ENCODE peak calls at places on chromosomes 4 and X, in ten cellular contexts. Q is head of caudate nucleus; U is OCI-M1; N is fibroblast of pulmonary artery; S is MCF 10A; I is colonic mucosa; P is endothelial cell of umbilical vein; W is NCI-H510A treated with DMSO at 0.1 percent for 48 hours; C is activated effector memory CD4-positive, alpha-beta T cell treated with anti-CD3 and anti-CD28 coated beads, Interleukin-2, amount 50 U/mL, for 16 hours; J is activated gamma-delta T cell. H is an unnamed sample.

GRCh38 chrX:139936259-139936658 is 3.4 kb upstream of the ATP11C start:
- DNase-seq in Q (no peak), U (peak; percentile 28), N (no peak), S (no peak), I (no peak), P (no peak), W (no peak), C (no peak), J (no peak), H (no peak)

GRCh38 chrX:3522016-3522690 is 175.7 kb upstream of the MXRA5 start:
- DNase-seq in Q (no peak), U (peak; percentile 1), N (peak; percentile 27), S (no peak), I (no peak), P (no peak), W (no peak), C (no peak), J (no peak), H (no peak)

GRCh38 chr4:46425775-46426400 is 36.0 kb upstream of the GABRA2 start:
- DNase-seq in Q (no peak), U (no peak), N (peak; percentile 92), S (peak; percentile 85), I (no peak), P (no peak), W (no peak), C (no peak), J (no peak), H (no peak)

GRCh38 chr4:142416121-142416520 is 430.0 kb downstream of the INPP4B start:
- DNase-seq in Q (no peak), U (no peak), N (peak; percentile 64), S (no peak), I (no peak), P (peak; percentile 13), W (no peak), C (no peak), J (no peak), H (no peak)

GRCh38 chrX:155959018-155959587 is 38.4 kb upstream of the IL9R start:
- DNase-seq in Q (no peak), U (no peak), N (no peak), S (no peak), I (no peak), P (no peak), W (no peak), C (no peak), J (no peak), H (no peak)

GRCh38 chr4:5050520-5050955 is 742 bp upstream of the STK32B start:
- DNase-seq in Q (peak; percentile 83), U (peak; percentile 54), N (peak; percentile 78), S (peak; percentile 68), I (peak; percentile 56), P (peak; percentile 69), W (peak; percentile 63), C (no peak), J (no peak), H (no peak)

GRCh38 chrX:132622130-132622529 is 133.3 kb upstream of the MBNL3 start:
- DNase-seq in Q (peak; percentile 10), U (peak; percentile 31), N (peak; percentile 21), S (peak; percentile 27), I (no peak), P (peak; percentile 37), W (no peak), C (peak; percentile 67), J (no peak), H (no peak)

GRCh38 chr4:47668256-47668655 is 169.6 kb downstream of the CORIN start:
- DNase-seq in Q (no peak), U (no peak), N (no peak), S (no peak), I (no peak), P (no peak), W (no peak), C (no peak), J (no peak), H (no peak)

GRCh38 chrX:124634363-124634762 is 288.0 kb downstream of the SH2D1A start:
- DNase-seq in Q (no peak), U (no peak), N (no peak), S (no peak), I (no peak), P (no peak), W (no peak), C (no peak), J (no peak), H (no peak)

GRCh38 chrX:23548164-23548563 is 119.1 kb upstream of the PRDX4 start:
- DNase-seq in Q (no peak), U (no peak), N (peak; percentile 2), S (peak; percentile 52), I (no peak), P (no peak), W (no peak), C (no peak), J (no peak), H (no peak)

GRCh38 chrX:44456685-44457084 is 86.0 kb downstream of the FUNDC1 start:
- DNase-seq in Q (no peak), U (no peak), N (no peak), S (peak; percentile 11), I (no peak), P (no peak), W (no peak), C (no peak), J (no peak), H (no peak)

GRCh38 chr4:74157116-74157742 is 689 bp upstream of the MTHFD2L start:
- DNase-seq in Q (no peak), U (peak; percentile 74), N (peak; percentile 67), S (peak; percentile 24), I (no peak), P (peak; percentile 85), W (no peak), C (no peak), J (no peak), H (no peak)

GRCh38 chrX:56233682-56234081 is 1.5 kb downstream of the KLF8 start:
- DNase-seq in Q (peak; percentile 35), U (peak; percentile 4), N (peak; percentile 0), S (peak; percentile 86), I (peak; percentile 56), P (no peak), W (no peak), C (peak; percentile 66), J (no peak), H (no peak)

GRCh38 chr4:167052631-167053085 is 181.6 kb downstream of the SPOCK3 start:
- DNase-seq in Q (no peak), U (no peak), N (no peak), S (no peak), I (no peak), P (no peak), W (no peak), C (no peak), J (no peak), H (no peak)

GRCh38 chr4:184347251-184348239 is 126.8 kb downstream of the IRF2 start:
- DNase-seq in Q (no peak), U (peak; percentile 23), N (peak; percentile 52), S (peak; percentile 81), I (peak; percentile 77), P (peak; percentile 47), W (peak; percentile 75), C (no peak), J (no peak), H (no peak)

GRCh38 chrX:48937065-48937907 is 18.5 kb upstream of the PIM2 start:
- DNase-seq in Q (no peak), U (peak; percentile 94), N (peak; percentile 14), S (no peak), I (peak; percentile 63), P (no peak), W (no peak), C (peak; percentile 94), J (peak; percentile 62), H (peak; percentile 97)

GRCh38 chr4:3340703-3341088 is 47.9 kb downstream of the RGS12 start:
- DNase-seq in Q (no peak), U (no peak), N (no peak), S (peak; percentile 41), I (no peak), P (no peak), W (peak; percentile 64), C (no peak), J (no peak), H (no peak)

GRCh38 chr4:151807220-151807619 is 46.4 kb upstream of the GATB start:
- DNase-seq in Q (no peak), U (peak; percentile 7), N (peak; percentile 8), S (no peak), I (peak; percentile 40), P (no peak), W (no peak), C (no peak), J (no peak), H (no peak)